ENCODE peak calls at places on chromosome 18, in seven cellular contexts. P is SK-N-SH, Q is HCT116, W is HepG2, G is K562, Z is GM12878, B is H1. O is an unnamed sample.

GRCh38 chr18:7954229-7954628 is 387.1 kb downstream of the PTPRM start:
- DNase-seq in P (no peak), Q (no peak), W (no peak), G (no peak), Z (no peak), B (no peak), O (no peak)

GRCh38 chr18:7269903-7270302 is 39.0 kb downstream of the LRRC30 start:
- DNase-seq in P (no peak), Q (no peak), W (no peak), G (no peak), Z (no peak), B (no peak), O (no peak)

GRCh38 chr18:77323640-77324370 is 74.2 kb downstream of the GALR1 start:
- DNase-seq in P (no peak), Q (no peak), W (no peak), G (no peak), Z (no peak), B (no peak), O (no peak)

GRCh38 chr18:11071300-11071699 is 78.1 kb downstream of the PIEZO2 start:
- DNase-seq in P (no peak), Q (no peak), W (peak; percentile 47), G (no peak), Z (no peak), B (no peak), O (no peak)

GRCh38 chr18:62289047-62289446 is 36.1 kb upstream of the TNFRSF11A start:
- DNase-seq in P (no peak), Q (no peak), W (no peak), G (no peak), Z (no peak), B (no peak), O (no peak)

GRCh38 chr18:14912967-14913366 is 165.0 kb downstream of the ANKRD30B start:
- DNase-seq in P (no peak), Q (no peak), W (no peak), G (no peak), Z (no peak), B (no peak), O (no peak)

GRCh38 chr18:74292541-74292858 is 737 bp upstream of the CYB5A start:
- DNase-seq in P (no peak), Q (no peak), W (no peak), G (no peak), Z (no peak), B (no peak), O (no peak)

GRCh38 chr18:74963820-74964446 is 245.0 kb downstream of the PTGR3 start:
- DNase-seq in P (peak; percentile 36), Q (peak; percentile 33), W (peak; percentile 48), G (peak; percentile 13), Z (no peak), B (no peak), O (peak; percentile 55)

GRCh38 chr18:80241919-80242777 is 5.2 kb downstream of the PARD6G start:
- DNase-seq in P (no peak), Q (no peak), W (no peak), G (no peak), Z (no peak), B (no peak), O (no peak)

GRCh38 chr18:80035997-80036396 is 1.8 kb downstream of the RBFA start:
- DNase-seq in P (no peak), Q (no peak), W (no peak), G (peak; percentile 52), Z (no peak), B (no peak), O (no peak)

GRCh38 chr18:23250893-23251656 is 115.8 kb downstream of the CABLES1 start:
- DNase-seq in P (no peak), Q (no peak), W (no peak), G (no peak), Z (no peak), B (no peak), O (no peak)

GRCh38 chr18:35047697-35048292 is 6.6 kb downstream of the MAPRE2 start:
- DNase-seq in P (no peak), Q (no peak), W (no peak), G (no peak), Z (no peak), B (no peak), O (no peak)

GRCh38 chr18:35051978-35052377 is 10.8 kb downstream of the MAPRE2 start:
- DNase-seq in P (no peak), Q (no peak), W (no peak), G (no peak), Z (no peak), B (no peak), O (no peak)

GRCh38 chr18:35050638-35051287 is 9.6 kb downstream of the MAPRE2 start:
- DNase-seq in P (peak; percentile 22), Q (no peak), W (no peak), G (no peak), Z (no peak), B (no peak), O (no peak)

GRCh38 chr18:35049111-35050003 is 8.1 kb downstream of the MAPRE2 start:
- DNase-seq in P (no peak), Q (no peak), W (no peak), G (no peak), Z (no peak), B (no peak), O (no peak)

GRCh38 chr18:35050004-35050623 is 8.9 kb downstream of the MAPRE2 start:
- DNase-seq in P (no peak), Q (no peak), W (no peak), G (no peak), Z (no peak), B (no peak), O (no peak)
- TF ChIP-seq JUND in P (no peak), Q (no peak), W (no peak), G (no peak), Z (no peak), B (no peak), O (no peak)

DNA sequence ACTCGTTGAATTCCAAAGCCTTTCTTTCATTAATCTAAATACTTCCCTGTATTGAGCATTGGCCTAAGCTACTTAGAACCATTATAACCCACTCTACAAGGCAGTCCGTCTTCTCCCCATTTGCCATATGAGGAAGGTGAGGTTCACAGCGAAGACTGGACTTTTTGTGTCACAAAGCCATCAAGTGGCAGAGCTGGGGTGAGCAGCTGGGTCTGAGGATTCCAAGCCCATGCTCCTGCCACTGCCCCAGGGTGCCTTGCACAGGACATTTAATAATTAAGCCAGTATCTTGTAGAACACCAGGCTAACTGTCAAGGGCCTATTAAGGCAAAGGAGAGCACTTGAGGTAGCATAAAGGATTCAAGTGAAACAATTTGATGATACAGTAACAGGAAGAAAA is 68.8 kb upstream of the ZNF397 start:
- DNase-seq in P (no peak), Q (no peak), W (peak; percentile 36), G (no peak), Z (no peak), B (no peak), O (no peak)
- TF ChIP-seq JUND in P (no peak), Q (no peak), W (no peak), G (no peak), Z (no peak), B (no peak), O (no peak)

DNA sequence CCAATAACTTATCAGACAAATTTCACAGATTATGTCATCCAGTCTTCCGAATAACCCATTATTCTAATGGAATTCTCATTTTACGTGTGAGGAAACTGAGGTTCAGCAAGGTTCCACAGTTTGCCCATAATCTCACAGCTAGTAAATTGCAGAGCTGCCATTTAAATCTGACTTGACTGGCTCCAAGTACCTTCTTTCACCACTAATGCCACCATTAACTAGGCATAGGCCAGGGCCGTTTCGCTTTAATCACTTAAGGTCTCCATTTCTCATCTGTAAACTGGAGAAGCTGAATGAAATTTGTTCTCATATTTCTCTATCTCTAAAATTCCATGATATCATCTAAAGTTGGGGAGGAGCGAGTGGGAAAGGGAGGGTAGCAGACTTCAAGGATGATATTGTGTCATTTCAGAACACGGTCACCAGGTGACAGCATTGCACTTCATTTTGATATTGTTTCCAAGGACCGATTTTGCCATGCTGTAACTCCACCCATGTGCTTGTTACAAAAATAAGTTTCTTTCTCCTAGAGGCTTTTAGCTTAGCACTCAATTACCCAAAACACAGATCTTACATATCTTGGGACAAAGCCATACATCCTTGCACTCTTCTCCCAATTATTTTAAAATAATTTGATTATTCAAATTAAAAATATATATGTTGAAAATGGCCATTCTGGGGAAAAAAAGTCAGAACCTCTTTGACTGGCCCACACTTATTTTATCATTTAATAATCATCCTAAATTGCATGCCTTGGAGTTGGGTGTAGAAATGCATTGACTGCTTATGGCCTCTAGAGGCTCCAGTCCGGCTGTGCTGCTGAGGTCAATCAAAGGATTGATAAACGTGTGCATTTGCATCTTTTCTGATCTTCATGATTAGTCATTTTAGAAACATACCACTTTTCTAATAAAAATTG is 123.8 kb downstream of the AKAIN1 start:
- DNase-seq in P (peak; percentile 45), Q (peak; percentile 13), W (peak; percentile 31), G (peak; percentile 24), Z (no peak), B (peak; percentile 52), O (peak; percentile 13)
- TF ChIP-seq JUND in P (no peak), Q (no peak), W (no peak), G (no peak), Z (no peak), B (peak; percentile 50), O (no peak)

GRCh38 chr18:28529644-28530043 is 352.7 kb upstream of the CDH2 start:
- DNase-seq in P (no peak), Q (no peak), W (no peak), G (no peak), Z (no peak), B (no peak), O (no peak)
- TF ChIP-seq JUND in P (no peak), Q (no peak), W (no peak), G (no peak), Z (no peak), B (no peak), O (no peak)

DNA sequence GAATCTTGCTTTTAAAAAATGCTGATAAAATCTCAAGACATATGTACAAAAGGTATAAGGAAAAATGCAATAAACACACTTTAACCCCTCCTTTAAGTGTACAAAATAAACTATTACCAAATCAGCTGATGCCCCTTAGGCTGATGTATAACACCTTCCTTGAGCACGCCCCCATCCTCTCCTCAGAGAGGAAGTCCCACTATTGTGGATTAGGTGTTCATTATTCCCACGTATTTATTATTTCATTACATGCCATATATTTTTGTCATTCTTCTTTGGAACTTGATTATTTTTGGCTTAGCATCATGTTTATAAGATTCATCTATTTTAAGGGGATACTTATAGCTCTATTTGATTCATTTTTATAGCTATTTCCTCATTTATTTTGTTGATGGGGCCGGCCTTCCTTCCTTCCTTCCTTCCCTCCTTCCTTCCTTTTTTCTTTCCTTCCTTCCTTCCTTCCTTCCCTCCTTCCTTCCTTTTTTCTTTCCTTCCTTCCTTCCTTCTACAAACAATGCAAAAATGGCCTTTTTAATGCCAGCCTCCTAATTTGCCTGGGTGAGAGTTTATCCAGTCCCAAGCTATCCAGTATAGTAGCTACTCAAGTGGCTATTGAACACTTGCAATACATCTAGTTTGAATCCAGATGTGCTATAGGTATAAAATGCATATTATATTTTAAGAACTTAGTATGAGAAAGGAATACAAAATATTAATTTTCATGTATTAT is 4.0 kb downstream of the SERPINB13 start:
- DNase-seq in P (no peak), Q (no peak), W (no peak), G (no peak), Z (no peak), B (no peak), O (no peak)
- TF ChIP-seq JUND in P (no peak), Q (no peak), W (no peak), G (no peak), Z (no peak), B (no peak), O (no peak)

O was measured in T47D.